ENCODE peak calls at places on chromosomes 11 and 22, in five cellular contexts. C, W, E, A and L are unnamed samples.

GRCh38 chr22:48278620-48279464 is 1516.4 kb downstream of the TBC1D22A start:
- DNase-seq in C (no peak), W (no peak), E (no peak), A (no peak), L (no peak)

GRCh38 chr22:35357883-35358621 is 22.8 kb upstream of the HMOX1 start:
- DNase-seq in C (no peak), W (no peak), E (no peak), A (no peak), L (no peak)

GRCh38 chr22:35575116-35575748 is 34.6 kb downstream of the RASD2 start:
- DNase-seq in C (no peak), W (no peak), E (no peak), A (no peak), L (no peak)

GRCh38 chr22:43293259-43293658 is 49.9 kb downstream of the SCUBE1 start:
- DNase-seq in C (no peak), W (no peak), E (no peak), A (no peak), L (no peak)

GRCh38 chr22:31095637-31096249 is 11.6 kb downstream of the SELENOM start:
- DNase-seq in C (no peak), W (no peak), E (no peak), A (no peak), L (no peak)

GRCh38 chr22:24002272-24002671 is 3.0 kb downstream of the GSTT4 start:
- DNase-seq in C (no peak), W (no peak), E (no peak), A (no peak), L (no peak)

GRCh38 chr22:49936018-49936972 is 17.9 kb downstream of the CRELD2 start:
- DNase-seq in C (peak; percentile 96), W (peak; percentile 52), E (peak; percentile 94), A (peak; percentile 86), L (peak; percentile 36)

GRCh38 chr11:2122222-2122906 is 16.8 kb downstream of the IGF2 start:
- DNase-seq in C (no peak), W (peak; percentile 27), E (no peak), A (peak; percentile 93), L (no peak)

GRCh38 chr11:66188580-66188979 is 79.9 kb upstream of the RAB1B start:
- DNase-seq in C (no peak), W (peak; percentile 68), E (no peak), A (peak; percentile 60), L (peak; percentile 29)

GRCh38 chr11:77193915-77194830 is 66.1 kb downstream of the MYO7A start:
- DNase-seq in C (no peak), W (no peak), E (no peak), A (no peak), L (no peak)

GRCh38 chr22:43533131-43533530 is 121.3 kb downstream of the MPPED1 start:
- DNase-seq in C (no peak), W (no peak), E (no peak), A (no peak), L (no peak)

GRCh38 chr11:130999086-130999485 is 82.8 kb upstream of the SNX19 start:
- DNase-seq in C (no peak), W (peak; percentile 27), E (no peak), A (peak; percentile 66), L (peak; percentile 36)

GRCh38 chr22:18012528-18012927 is 11.8 kb downstream of the MICAL3 start:
- DNase-seq in C (no peak), W (no peak), E (no peak), A (peak; percentile 24), L (no peak)

GRCh38 chr11:105000797-105001196 is 22.2 kb downstream of the CASP5 start:
- DNase-seq in C (no peak), W (no peak), E (peak; percentile 14), A (no peak), L (no peak)

GRCh38 chr22:49166746-49167145 is 660.9 kb downstream of the BRD1 start:
- DNase-seq in C (no peak), W (no peak), E (no peak), A (no peak), L (no peak)

GRCh38 chr11:68989936-68990606 is 9.3 kb upstream of the MRGPRD start:
- DNase-seq in C (no peak), W (no peak), E (no peak), A (no peak), L (no peak)

GRCh38 chr11:11426226-11426915 is 73.3 kb upstream of the CSNK2A3 start:
- DNase-seq in C (no peak), W (no peak), E (no peak), A (no peak), L (no peak)

GRCh38 chr11:21761000-21761399 is 431.9 kb upstream of the ANO5 start:
- DNase-seq in C (no peak), W (no peak), E (no peak), A (no peak), L (no peak)

GRCh38 chr11:69699213-69699612 is 4.6 kb downstream of the FGF19 start:
- DNase-seq in C (no peak), W (no peak), E (peak; percentile 32), A (no peak), L (no peak)

GRCh38 chr22:35629406-35630234 is 12.5 kb upstream of the MB start:
- DNase-seq in C (peak; percentile 89), W (peak; percentile 97), E (peak; percentile 40), A (peak; percentile 97), L (peak; percentile 95)

GRCh38 chr22:50581950-50582561 is 593 bp downstream of the CHKB start:
- DNase-seq in C (no peak), W (no peak), E (no peak), A (peak; percentile 29), L (no peak)

GRCh38 chr22:29916007-29916544 is 33.1 kb downstream of the MTMR3 start:
- DNase-seq in C (no peak), W (no peak), E (no peak), A (peak; percentile 22), L (no peak)

GRCh38 chr11:126495281-126495680 is 139.8 kb downstream of the ST3GAL4 start:
- DNase-seq in C (no peak), W (no peak), E (no peak), A (no peak), L (no peak)

GRCh38 chr11:119484741-119485605 is 62.0 kb upstream of the THY1 start:
- DNase-seq in C (no peak), W (no peak), E (no peak), A (no peak), L (no peak)

GRCh38 chr11:120857508-120857907 is 166.4 kb upstream of the TBCEL start:
- DNase-seq in C (no peak), W (no peak), E (no peak), A (no peak), L (no peak)

GRCh38 chr11:130798280-130798679 is 118.0 kb downstream of the SNX19 start:
- DNase-seq in C (no peak), W (peak; percentile 96), E (no peak), A (peak; percentile 57), L (peak; percentile 83)

GRCh38 chr22:20091690-20092476 is 11.8 kb downstream of the DGCR8 start:
- DNase-seq in C (no peak), W (no peak), E (no peak), A (no peak), L (no peak)

GRCh38 chr11:35491231-35491871 is 34.1 kb downstream of the PAMR1 start:
- DNase-seq in C (no peak), W (peak; percentile 85), E (no peak), A (peak; percentile 90), L (peak; percentile 69)

GRCh38 chr11:63888170-63889086 is 28.5 kb downstream of the RCOR2 start:
- DNase-seq in C (peak; percentile 70), W (peak; percentile 46), E (no peak), A (no peak), L (peak; percentile 47)

GRCh38 chr11:83715927-83716525 is 429.9 kb upstream of the CCDC90B start:
- DNase-seq in C (peak; percentile 57), W (no peak), E (no peak), A (no peak), L (no peak)

GRCh38 chr11:83717551-83717950 is 431.4 kb upstream of the CCDC90B start:
- DNase-seq in C (no peak), W (no peak), E (no peak), A (no peak), L (no peak)

GRCh38 chr11:83709434-83709833 is 423.3 kb upstream of the CCDC90B start:
- DNase-seq in C (no peak), W (no peak), E (no peak), A (no peak), L (no peak)

GRCh38 chr11:83711035-83711630 is 425.0 kb upstream of the CCDC90B start:
- DNase-seq in C (no peak), W (no peak), E (no peak), A (no peak), L (no peak)

DNA sequence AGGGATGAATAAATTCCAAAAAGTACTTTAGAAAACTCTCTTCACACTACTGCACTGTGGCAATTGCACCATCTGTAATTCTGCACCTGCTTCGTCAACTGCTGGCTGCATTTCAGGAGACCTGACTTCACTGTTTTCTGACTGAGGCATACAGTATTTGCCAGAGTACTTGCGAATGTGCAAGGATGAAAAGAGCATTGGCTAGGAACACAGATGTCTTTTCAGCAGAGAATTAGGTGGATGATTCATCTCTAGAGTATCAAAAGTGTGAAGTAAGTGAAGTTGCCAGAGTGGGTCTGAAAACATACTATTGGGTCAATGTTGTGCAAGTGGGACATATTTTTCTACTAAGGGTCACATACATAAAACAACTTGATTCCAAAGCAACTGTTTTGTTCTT is 427.5 kb upstream of the CCDC90B start:
- DNase-seq in C (peak; percentile 61), W (no peak), E (no peak), A (peak; percentile 22), L (peak; percentile 58)
- H3K4me3 ChIP-seq in C (no peak overlapping the region), W (no peak overlapping the region), E (no peak overlapping the region), A (no peak overlapping the region), L (no peak overlapping the region)

DNA sequence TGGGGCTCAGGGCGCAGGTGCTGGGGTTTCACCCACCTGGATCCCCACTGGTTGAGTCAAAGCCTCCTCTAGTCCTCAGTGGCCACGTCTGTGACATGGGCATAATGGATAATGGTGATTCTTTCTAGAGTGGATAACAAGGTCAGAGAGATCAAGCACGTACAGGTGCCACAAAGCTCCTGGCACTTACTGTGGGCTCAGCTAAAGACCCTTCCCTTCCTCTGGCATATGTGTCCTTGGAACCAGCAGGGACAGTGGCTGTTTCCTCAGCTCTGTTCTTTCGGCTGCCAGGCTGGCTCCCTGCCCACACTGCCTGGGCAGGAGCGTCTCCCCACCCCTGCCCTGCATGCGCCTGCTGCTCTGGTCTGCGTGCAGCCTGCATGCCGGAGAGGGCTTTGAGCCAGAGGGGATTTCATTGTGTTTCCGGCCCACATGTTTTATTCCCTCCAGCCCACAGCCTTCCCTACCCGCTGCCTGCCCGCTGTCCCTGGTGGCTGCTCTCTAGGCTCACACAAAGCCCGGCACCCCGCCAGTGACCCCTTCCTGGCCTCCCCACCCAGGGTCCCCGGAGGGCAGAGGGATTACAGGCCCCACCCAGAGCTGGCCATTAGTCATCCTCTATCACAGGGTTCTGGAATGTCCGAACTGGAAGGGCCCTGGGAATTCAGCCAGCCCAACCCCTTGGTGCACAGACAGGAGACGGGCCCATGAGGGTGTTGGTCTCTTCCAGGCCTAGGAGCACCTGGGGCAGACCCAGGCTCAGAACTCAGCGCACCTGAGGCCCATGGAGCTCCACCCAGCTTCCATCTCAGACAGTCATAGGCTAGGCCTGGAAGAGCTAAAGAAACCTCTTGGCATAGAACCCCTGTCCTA is 55.3 kb upstream of the GCAT start:
- DNase-seq in C (peak; percentile 86), W (peak; percentile 83), E (peak; percentile 94), A (peak; percentile 98), L (peak; percentile 86)
- H3K4me3 ChIP-seq in C (no peak overlapping the region), W (no peak overlapping the region), E (no peak overlapping the region), A (peak overlapping the region; percentile 28), L (no peak overlapping the region)

GRCh38 chr11:78423241-78423640 is 5.6 kb upstream of the GAB2 start:
- DNase-seq in C (no peak), W (no peak), E (no peak), A (no peak), L (no peak)
- H3K4me3 ChIP-seq in C (no peak overlapping the region), W (no peak overlapping the region), E (no peak overlapping the region), A (no peak overlapping the region), L (no peak overlapping the region)

GRCh38 chr11:44752727-44753126 is 26.0 kb downstream of the TSPAN18 start:
- DNase-seq in C (no peak), W (no peak), E (no peak), A (peak; percentile 69), L (no peak)
- H3K4me3 ChIP-seq in C (no peak overlapping the region), W (no peak overlapping the region), E (no peak overlapping the region), A (no peak overlapping the region), L (no peak overlapping the region)